ENCODE peak calls at places on chromosomes 5 and 9, in eight cellular contexts. Q, I, V, E, L, C, U and X are unnamed samples.

GRCh38 chr5:150484964-150485769 is 22.8 kb upstream of the NDST1 start:
- DNase-seq in V (peak), Q (no peak), C (no peak), L (no peak), U (peak), I (no peak), E (no peak), X (no peak)

GRCh38 chr5:11851402-11851801 is 52.8 kb downstream of the CTNND2 start:
- DNase-seq in I (no peak), V (no peak), C (no peak), L (no peak), Q (no peak), E (no peak), U (no peak), X (no peak)

GRCh38 chr5:118611332-118611945 is 376.9 kb downstream of the DTWD2 start:
- DNase-seq in V (no peak), C (peak), I (no peak), Q (peak), L (no peak), U (no peak), E (no peak), X (peak)

GRCh38 chr9:73680831-73681230 is 529.2 kb downstream of the ANXA1 start:
- DNase-seq in E (no peak), C (no peak), Q (no peak), I (no peak), V (no peak), U (no peak), L (no peak), X (no peak)

GRCh38 chr9:89372979-89373378 is 54.7 kb downstream of the SECISBP2 start:
- DNase-seq in C (no peak), U (no peak), L (no peak), E (no peak), I (no peak), V (no peak), Q (no peak), X (no peak)

GRCh38 chr9:101018391-101018990 is 10.0 kb upstream of the PLPPR1 start:
- DNase-seq in E (no peak), C (no peak), L (no peak), U (no peak), Q (no peak), V (no peak), I (no peak), X (no peak)

GRCh38 chr5:55544341-55544740 is 9.6 kb upstream of the PLPP1 start:
- DNase-seq in Q (peak), V (no peak), L (no peak), U (no peak), E (no peak), I (no peak), C (no peak), X (no peak)

GRCh38 chr9:127207734-127208410 is 56.7 kb upstream of the GARNL3 start:
- DNase-seq in U (no peak), E (no peak), C (no peak), L (no peak), I (no peak), Q (no peak), V (no peak), X (no peak)

GRCh38 chr5:123087173-123088030 is 1.6 kb upstream of the PRDM6 start:
- DNase-seq in U (no peak), Q (no peak), L (no peak), C (no peak), I (no peak), V (no peak), E (no peak), X (no peak)

GRCh38 chr5:74212336-74212735 is 428.2 kb downstream of the ENC1 start:
- DNase-seq in U (no peak), L (no peak), V (no peak), E (no peak), Q (peak), I (no peak), C (peak), X (peak)

GRCh38 chr9:111066427-111066826 is 28.2 kb upstream of the LPAR1 start:
- DNase-seq in C (no peak), U (no peak), L (no peak), I (no peak), E (no peak), Q (no peak), V (no peak), X (no peak)

GRCh38 chr9:27638716-27639115 is 65.4 kb upstream of the C9orf72 start:
- DNase-seq in E (no peak), Q (no peak), I (no peak), V (no peak), C (no peak), L (no peak), U (no peak), X (no peak)

GRCh38 chr9:130043654-130044623 is 950 bp upstream of the FNBP1 start:
- DNase-seq in C (peak), V (peak), U (no peak), Q (peak), I (peak), E (no peak), L (no peak), X (no peak)

GRCh38 chr9:121304707-121305106 is 36.7 kb downstream of the GSN start:
- DNase-seq in Q (no peak), U (no peak), I (no peak), C (no peak), L (no peak), E (no peak), V (no peak), X (no peak)

GRCh38 chr9:38263534-38263933 is 129.0 kb upstream of the ALDH1B1 start:
- DNase-seq in E (no peak), I (no peak), L (no peak), U (no peak), Q (peak), C (no peak), V (no peak), X (no peak)